ENCODE peak calls at places on chromosomes 6 and 20, in seven cellular contexts. V, G, Q, D, U, R and P are unnamed samples.

GRCh38 chr20:13029687-13030510 is 21.1 kb downstream of the SPTLC3 start:
- DNase-seq in D (no peak), R (no peak), Q (no peak), U (no peak), V (peak), G (no peak), P (no peak)

GRCh38 chr6:43963203-43963602 is 164.0 kb downstream of the MRPL14 start:
- DNase-seq in U (no peak), G (no peak), Q (no peak), V (no peak), D (no peak), R (no peak), P (no peak)

GRCh38 chr6:18214003-18214402 is 50.3 kb downstream of the DEK start:
- DNase-seq in G (no peak), R (no peak), V (no peak), D (no peak), Q (no peak), U (no peak), P (no peak)

GRCh38 chr6:23562554-23562953 is 563.5 kb upstream of the NRSN1 start:
- DNase-seq in U (no peak), G (no peak), V (no peak), R (no peak), D (no peak), Q (no peak), P (no peak)

GRCh38 chr6:148934956-148935355 is 188.1 kb downstream of the UST start:
- DNase-seq in U (no peak), D (no peak), R (no peak), V (no peak), G (no peak), Q (no peak), P (no peak)

GRCh38 chr6:68778356-68779020 is 143.4 kb downstream of the ADGRB3 start:
- DNase-seq in V (no peak), U (peak), Q (peak), G (no peak), D (no peak), R (no peak), P (peak)

GRCh38 chr6:89483111-89483720 is 50.3 kb downstream of the ANKRD6 start:
- DNase-seq in R (no peak), U (no peak), V (no peak), D (no peak), Q (no peak), G (no peak), P (no peak)

GRCh38 chr6:75374913-75375530 is 90.4 kb upstream of the TMEM30A start:
- DNase-seq in D (no peak), R (no peak), G (no peak), Q (no peak), U (no peak), V (no peak), P (no peak)

GRCh38 chr6:80607814-80608391 is 501.4 kb downstream of the BCKDHB start:
- DNase-seq in G (no peak), R (no peak), Q (no peak), V (no peak), D (no peak), U (peak), P (no peak)

GRCh38 chr6:134630468-134631180 is 312.7 kb upstream of the SGK1 start:
- DNase-seq in Q (no peak), V (no peak), R (no peak), G (no peak), D (no peak), U (no peak), P (peak)

GRCh38 chr20:54570561-54570960 is 95.2 kb downstream of the DOK5 start:
- DNase-seq in R (no peak), U (no peak), V (no peak), G (no peak), D (no peak), Q (no peak), P (no peak)

GRCh38 chr20:64069614-64070243 is 6.7 kb downstream of the TCEA2 start:
- DNase-seq in G (no peak), Q (peak), U (peak), D (peak), V (peak), R (peak), P (peak)

GRCh38 chr6:156154896-156155295 is 622.3 kb upstream of the ARID1B start:
- DNase-seq in G (no peak), U (no peak), V (no peak), Q (no peak), R (no peak), D (no peak), P (no peak)

GRCh38 chr6:41846666-41847237 is 48.4 kb downstream of the USP49 start:
- DNase-seq in V (peak), Q (peak), D (peak), U (peak), G (no peak), R (no peak), P (peak)

GRCh38 chr20:57528148-57528547 is 3.2 kb upstream of the CTCFL start:
- DNase-seq in Q (no peak), U (no peak), D (no peak), R (no peak), V (no peak), G (no peak), P (no peak)

GRCh38 chr20:48234951-48235350 is 449.7 kb upstream of the SULF2 start:
- DNase-seq in Q (no peak), U (no peak), V (no peak), D (no peak), G (no peak), R (peak), P (no peak)

GRCh38 chr6:17740559-17741220 is 34.0 kb upstream of the NUP153 start:
- DNase-seq in Q (no peak), G (no peak), D (no peak), V (no peak), U (no peak), R (no peak), P (no peak)

GRCh38 chr6:18203786-18204185 is 48.6 kb downstream of the KDM1B start:
- DNase-seq in R (no peak), U (no peak), Q (no peak), D (no peak), G (no peak), V (no peak), P (no peak)

GRCh38 chr6:112149719-112150263 is 62.4 kb downstream of the FAM229B start:
- DNase-seq in V (no peak), U (no peak), G (no peak), D (no peak), Q (peak), R (no peak), P (no peak)

GRCh38 chr6:167858086-167858591 is 31.4 kb downstream of the AFDN start:
- DNase-seq in R (no peak), D (no peak), Q (no peak), U (no peak), V (no peak), G (no peak), P (no peak)

GRCh38 chr6:37637562-37638413 is 59.9 kb downstream of the MDGA1 start:
- DNase-seq in U (no peak), V (no peak), G (no peak), R (no peak), Q (no peak), D (no peak), P (no peak)

GRCh38 chr20:51628533-51629398 is 86.2 kb upstream of the NFATC2 start:
- DNase-seq in D (no peak), Q (no peak), R (no peak), U (no peak), G (no peak), V (no peak), P (no peak)

GRCh38 chr6:104558746-104559145 is 301.0 kb downstream of the HACE1 start:
- DNase-seq in R (no peak), D (no peak), Q (no peak), V (no peak), G (no peak), U (no peak), P (no peak)

GRCh38 chr6:170366248-170366960 is 59.8 kb downstream of the FAM120B start:
- DNase-seq in G (no peak), U (no peak), V (no peak), R (no peak), D (no peak), Q (no peak), P (no peak)